ENCODE peak calls at places on chromosomes 2 and 18, in five cellular contexts. One of them, this sample, is unnamed.

GRCh38 chr2:27130396-27130795 is 4.0 kb downstream of the PREB start:
- DNase-seq in HepG2: no peak
- DNase-seq in H1: no peak
- DNase-seq in GM12878: no peak
- DNase-seq in GM12891: no peak
- DNase-seq in this sample: no peak

GRCh38 chr2:190607014-190607597 is 41.8 kb upstream of the NAB1 start:
- DNase-seq in HepG2: no peak
- DNase-seq in GM12891: no peak
- DNase-seq in GM12878: no peak
- DNase-seq in H1: no peak
- DNase-seq in this sample: no peak

GRCh38 chr18:21243041-21243431 is 1.0 kb downstream of the GREB1L start:
- DNase-seq in GM12891: no peak
- DNase-seq in GM12878: no peak
- DNase-seq in H1: no peak
- DNase-seq in HepG2: no peak
- DNase-seq in this sample: no peak

GRCh38 chr2:135490381-135490780 is 40.6 kb downstream of the ZRANB3 start:
- DNase-seq in GM12891: no peak
- DNase-seq in GM12878: no peak
- DNase-seq in HepG2: no peak
- DNase-seq in H1: no peak
- DNase-seq in this sample: no peak

GRCh38 chr2:1697601-1698000 is 46.7 kb downstream of the PXDN start:
- DNase-seq in GM12891: no peak
- DNase-seq in H1: no peak
- DNase-seq in GM12878: no peak
- DNase-seq in HepG2: no peak
- DNase-seq in this sample: no peak

GRCh38 chr18:13273800-13274199 is 55.2 kb downstream of the LDLRAD4 start:
- DNase-seq in GM12878: no peak
- DNase-seq in GM12891: no peak
- DNase-seq in HepG2: no peak
- DNase-seq in H1: no peak
- DNase-seq in this sample: no peak

GRCh38 chr2:44804406-44805235 is 136.9 kb upstream of the SIX3 start:
- DNase-seq in HepG2: no peak
- DNase-seq in GM12891: no peak
- DNase-seq in GM12878: no peak
- DNase-seq in H1: no peak
- DNase-seq in this sample: no peak

GRCh38 chr2:157789933-157790511 is 86.1 kb downstream of the ACVR1 start:
- DNase-seq in GM12891: no peak
- DNase-seq in HepG2: no peak
- DNase-seq in GM12878: no peak
- DNase-seq in H1: no peak
- DNase-seq in this sample: no peak

GRCh38 chr2:127179756-127180155 is 40.3 kb downstream of the CYP27C1 start:
- DNase-seq in H1: no peak
- DNase-seq in GM12878: no peak
- DNase-seq in HepG2: no peak
- DNase-seq in GM12891: no peak
- DNase-seq in this sample: no peak

GRCh38 chr2:154338359-154338967 is 360.0 kb upstream of the KCNJ3 start:
- DNase-seq in GM12878: no peak
- DNase-seq in GM12891: no peak
- DNase-seq in HepG2: no peak
- DNase-seq in H1: no peak
- DNase-seq in this sample: no peak

GRCh38 chr18:581106-581505 is 926 bp downstream of the CETN1 start:
- DNase-seq in GM12878: no peak
- DNase-seq in HepG2: no peak
- DNase-seq in GM12891: no peak
- DNase-seq in H1: no peak
- DNase-seq in this sample: no peak

GRCh38 chr18:79952996-79953559 is 1.6 kb upstream of the SLC66A2 start:
- DNase-seq in H1: no peak
- DNase-seq in GM12878: no peak
- DNase-seq in HepG2: no peak
- DNase-seq in GM12891: no peak
- DNase-seq in this sample: no peak

GRCh38 chr18:79952457-79952995 is 1.1 kb upstream of the SLC66A2 start:
- DNase-seq in GM12891: no peak
- DNase-seq in H1: no peak
- DNase-seq in HepG2: no peak
- DNase-seq in GM12878: no peak
- DNase-seq in this sample: no peak

GRCh38 chr18:79949571-79950439 is 1.6 kb downstream of the SLC66A2 start:
- DNase-seq in GM12891: no peak
- DNase-seq in H1: no peak
- DNase-seq in GM12878: no peak
- DNase-seq in HepG2: no peak
- DNase-seq in this sample: no peak

GRCh38 chr18:79950440-79951341 is 762 bp downstream of the SLC66A2 start:
- DNase-seq in GM12878: no peak
- DNase-seq in GM12891: peak; percentile 45
- DNase-seq in H1: no peak
- DNase-seq in HepG2: no peak
- DNase-seq in this sample: no peak

DNA sequence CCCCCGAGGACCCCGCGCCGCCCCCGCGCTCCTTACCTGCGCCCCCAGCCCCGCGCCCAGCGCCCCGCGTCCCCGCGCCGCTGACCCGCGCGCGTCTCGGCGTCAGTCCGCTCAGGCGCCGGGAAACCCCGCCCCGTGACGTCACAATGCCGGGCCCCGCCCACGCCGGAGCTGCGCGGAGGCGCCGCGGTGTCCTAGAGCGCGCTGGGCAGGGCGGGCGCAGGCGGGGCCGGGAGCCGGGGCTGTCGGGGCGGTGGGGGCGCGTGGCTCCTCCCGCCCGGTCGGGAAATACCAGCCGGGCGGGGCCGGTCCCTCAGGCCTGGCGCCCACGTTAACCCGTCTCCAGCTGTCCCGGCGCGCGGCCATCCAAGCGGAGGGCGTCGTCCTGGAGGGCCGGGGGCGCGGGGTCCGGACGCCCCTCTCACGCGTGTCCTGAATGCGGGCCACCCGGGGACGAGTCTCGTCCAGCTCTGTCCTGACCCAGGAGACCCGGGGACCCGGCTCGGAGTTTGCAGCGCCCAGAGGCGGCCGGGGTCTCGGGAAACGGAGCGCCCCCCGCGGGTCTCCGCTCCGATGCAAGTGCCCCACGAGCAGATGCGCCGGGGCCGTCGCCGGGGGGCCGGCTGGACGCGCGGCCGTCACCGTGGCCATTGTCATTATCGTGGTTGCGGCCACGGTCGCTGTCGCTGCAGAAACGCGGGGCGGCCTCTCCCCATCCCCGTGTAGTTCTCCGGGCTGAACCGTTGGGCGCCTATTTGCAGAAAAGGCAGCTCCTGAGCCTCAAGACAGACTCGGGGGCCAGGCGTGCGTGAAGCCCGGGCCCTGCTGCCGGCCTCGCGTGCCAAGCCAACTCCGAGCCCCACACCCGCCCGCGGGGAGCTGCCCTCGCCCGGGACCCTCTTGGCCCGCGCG is at the start of gene SLC66A2:
- DNase-seq in GM12878: no peak
- DNase-seq in GM12891: peak; percentile 95
- DNase-seq in H1: no peak
- DNase-seq in HepG2: peak; percentile 57
- DNase-seq in this sample: peak; percentile 88
- TF ChIP-seq POLR2AphosphoS5 in GM12878: no peak
- TF ChIP-seq POLR2AphosphoS5 in GM12891: no peak
- TF ChIP-seq POLR2AphosphoS5 in H1: no peak
- TF ChIP-seq POLR2AphosphoS5 in HepG2: peak; percentile 34
- TF ChIP-seq POLR2AphosphoS5 in this sample: no peak

GRCh38 chr2:104863229-104863584 is 9.3 kb downstream of the POU3F3 start:
- DNase-seq in HepG2: no peak
- DNase-seq in GM12878: no peak
- DNase-seq in H1: no peak
- DNase-seq in GM12891: no peak
- DNase-seq in this sample: no peak

GRCh38 chr2:104864280-104864599 is 10.3 kb downstream of the POU3F3 start:
- DNase-seq in H1: no peak
- DNase-seq in HepG2: no peak
- DNase-seq in GM12878: no peak
- DNase-seq in GM12891: no peak
- DNase-seq in this sample: no peak

GRCh38 chr2:104863585-104864279 is 9.8 kb downstream of the POU3F3 start:
- DNase-seq in GM12878: no peak
- DNase-seq in HepG2: no peak
- DNase-seq in H1: no peak
- DNase-seq in GM12891: no peak
- DNase-seq in this sample: no peak

GRCh38 chr2:104866122-104866864 is 12.4 kb downstream of the POU3F3 start:
- DNase-seq in H1: no peak
- DNase-seq in GM12878: no peak
- DNase-seq in GM12891: no peak
- DNase-seq in HepG2: no peak
- DNase-seq in this sample: no peak

GRCh38 chr2:104864751-104865470 is 11.0 kb downstream of the POU3F3 start:
- DNase-seq in GM12878: no peak
- DNase-seq in H1: no peak
- DNase-seq in GM12891: no peak
- DNase-seq in HepG2: no peak
- DNase-seq in this sample: no peak
- TF ChIP-seq TAF1 in GM12878: no peak
- TF ChIP-seq TAF1 in H1: no peak
- TF ChIP-seq TAF1 in GM12891: no peak
- TF ChIP-seq TAF1 in HepG2: no peak
- TF ChIP-seq TAF1 in this sample: no peak

DNA sequence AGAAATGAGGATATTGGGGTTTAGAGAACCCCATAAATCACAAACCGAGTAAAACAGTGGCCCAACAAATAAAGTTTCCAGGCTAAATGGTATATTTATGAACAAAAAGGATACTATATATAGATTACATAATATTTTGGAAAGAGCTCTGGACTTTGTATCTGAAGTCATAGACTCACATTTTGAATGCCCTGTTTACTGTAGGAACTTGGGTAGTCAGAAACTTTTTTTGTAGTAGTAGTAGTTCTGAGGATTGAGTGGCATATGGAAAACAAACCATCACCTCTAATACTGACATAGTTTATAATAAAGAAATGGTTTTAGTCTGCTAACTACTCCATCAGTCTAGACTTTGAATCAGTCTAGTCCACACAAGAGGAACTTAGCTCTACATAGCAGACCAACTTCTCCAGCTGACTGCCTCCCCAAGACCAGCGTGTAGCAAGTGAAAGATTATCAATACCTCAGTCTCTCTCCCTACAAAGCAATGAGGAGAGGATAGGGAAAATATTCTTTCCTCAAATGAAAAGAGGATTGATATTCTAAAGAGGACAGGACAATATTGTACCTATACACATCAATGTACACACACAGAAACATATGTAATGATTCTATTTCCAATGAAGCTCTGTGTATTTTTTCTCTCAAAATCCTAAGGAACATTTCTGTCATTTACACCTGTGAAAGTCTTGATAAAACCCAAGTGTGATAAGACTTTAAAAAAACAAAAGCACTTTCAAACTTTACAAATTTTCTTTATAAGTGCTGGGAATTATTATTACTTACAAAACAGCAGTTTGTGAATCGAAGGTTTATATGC is 184.9 kb upstream of the MAP2 start:
- DNase-seq in HepG2: no peak
- DNase-seq in GM12878: no peak
- DNase-seq in H1: no peak
- DNase-seq in GM12891: no peak
- DNase-seq in this sample: no peak
- TF ChIP-seq POLR2A in HepG2: no peak
- TF ChIP-seq POLR2A in GM12878: no peak
- TF ChIP-seq POLR2A in H1: no peak
- TF ChIP-seq POLR2A in GM12891: no peak
- TF ChIP-seq POLR2A in this sample: no peak

GRCh38 chr2:218260742-218261423 is at the start of gene GPBAR1:
- DNase-seq in GM12878: no peak
- DNase-seq in HepG2: peak; percentile 41
- DNase-seq in GM12891: no peak
- DNase-seq in H1: no peak
- DNase-seq in this sample: no peak

GRCh38 chr2:218257390-218257981 is 3.3 kb upstream of the GPBAR1 start:
- DNase-seq in H1: no peak
- DNase-seq in GM12878: peak; percentile 56
- DNase-seq in HepG2: no peak
- DNase-seq in GM12891: peak; percentile 76
- DNase-seq in this sample: peak; percentile 66

GRCh38 chr2:218260166-218260565 is 649 bp upstream of the GPBAR1 start:
- DNase-seq in H1: no peak
- DNase-seq in HepG2: no peak
- DNase-seq in GM12878: no peak
- DNase-seq in GM12891: no peak
- DNase-seq in this sample: no peak

GRCh38 chr2:218261424-218262273 is 834 bp downstream of the GPBAR1 start:
- DNase-seq in H1: no peak
- DNase-seq in GM12891: no peak
- DNase-seq in HepG2: no peak
- DNase-seq in GM12878: no peak
- DNase-seq in this sample: no peak

GRCh38 chr2:218259099-218259921 is 1.5 kb upstream of the GPBAR1 start:
- DNase-seq in GM12891: no peak
- DNase-seq in H1: no peak
- DNase-seq in GM12878: no peak
- DNase-seq in HepG2: no peak
- DNase-seq in this sample: no peak
- TF ChIP-seq POLR2AphosphoS5 in GM12891: no peak
- TF ChIP-seq POLR2AphosphoS5 in H1: no peak
- TF ChIP-seq POLR2AphosphoS5 in GM12878: no peak
- TF ChIP-seq POLR2AphosphoS5 in HepG2: no peak
- TF ChIP-seq POLR2AphosphoS5 in this sample: no peak

DNA sequence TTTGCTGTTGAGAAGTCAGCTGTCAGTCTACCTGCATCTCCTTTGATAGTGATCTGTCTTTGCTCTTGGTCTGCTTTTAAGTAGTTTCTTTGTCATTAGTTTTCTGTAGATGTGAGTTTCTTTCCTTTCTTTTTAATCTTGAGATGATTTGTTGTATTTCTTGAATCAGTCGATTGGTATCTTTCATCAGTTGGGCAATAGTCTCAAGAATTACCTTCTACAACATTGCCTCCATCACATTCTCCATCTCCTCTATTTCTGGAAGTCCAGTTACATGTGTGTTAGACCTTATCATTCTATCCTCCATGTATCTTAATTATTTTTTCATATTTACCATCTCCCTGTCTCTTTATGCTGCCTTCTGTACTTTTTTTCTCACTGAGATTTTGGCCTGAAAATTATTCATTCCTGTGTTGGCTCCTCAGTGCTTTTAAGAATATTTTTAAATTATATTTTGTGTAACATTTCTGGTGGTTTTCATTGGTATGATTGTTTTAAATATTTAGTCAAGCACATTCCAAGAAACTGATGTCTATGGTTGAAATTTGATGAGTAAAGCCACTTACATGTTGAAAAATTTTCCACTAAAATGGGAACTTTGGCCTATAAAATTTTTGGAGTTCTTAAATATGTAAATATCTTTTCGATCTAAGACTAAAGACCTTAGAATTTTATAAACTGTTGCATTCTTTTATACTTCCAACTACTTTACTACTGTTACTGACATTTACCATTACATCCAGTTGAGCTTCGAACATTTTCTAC is 239.5 kb upstream of the MGAT5 start:
- DNase-seq in GM12878: no peak
- DNase-seq in H1: no peak
- DNase-seq in GM12891: no peak
- DNase-seq in HepG2: no peak
- DNase-seq in this sample: no peak
- TF ChIP-seq TAF1 in GM12878: no peak
- TF ChIP-seq TAF1 in H1: no peak
- TF ChIP-seq TAF1 in GM12891: no peak
- TF ChIP-seq TAF1 in HepG2: no peak
- TF ChIP-seq TAF1 in this sample: no peak

GRCh38 chr2:100416939-100417744 is at the start of gene CHST10:
- DNase-seq in HepG2: peak; percentile 42
- DNase-seq in GM12878: no peak
- DNase-seq in GM12891: peak; percentile 84
- DNase-seq in H1: no peak
- DNase-seq in this sample: peak; percentile 85
- TF ChIP-seq POLR2A in HepG2: peak; percentile 45
- TF ChIP-seq POLR2A in GM12878: peak; percentile 75
- TF ChIP-seq POLR2A in GM12891: peak; percentile 34
- TF ChIP-seq POLR2A in H1: peak; percentile 34
- TF ChIP-seq POLR2A in this sample: peak; percentile 57

This sample was measured in GM12892.